ENCODE peak calls at places on chromosomes 3 and 15, in seven cellular contexts. One of them, this sample, is unnamed.

GRCh38 chr3:115877647-115877934 is 254.3 kb downstream of the GAP43 start:
- DNase-seq in SK-N-SH: no peak
- DNase-seq in GM12892: no peak
- DNase-seq in K562: no peak
- DNase-seq in H1: no peak
- DNase-seq in HepG2: no peak
- DNase-seq in GM12878: no peak
- DNase-seq in this sample: no peak

GRCh38 chr15:94164202-94164807 is 67.1 kb upstream of the MCTP2 start:
- DNase-seq in GM12878: no peak
- DNase-seq in K562: peak
- DNase-seq in SK-N-SH: peak
- DNase-seq in HepG2: peak
- DNase-seq in H1: peak
- DNase-seq in GM12892: peak
- DNase-seq in this sample: peak

GRCh38 chr3:105368575-105369500 is 2.1 kb downstream of the ALCAM start:
- DNase-seq in H1: no peak
- DNase-seq in SK-N-SH: peak
- DNase-seq in K562: no peak
- DNase-seq in HepG2: peak
- DNase-seq in GM12878: peak
- DNase-seq in GM12892: peak
- DNase-seq in this sample: no peak

GRCh38 chr15:77516786-77517185 is 96.1 kb downstream of the HMG20A start:
- DNase-seq in GM12892: no peak
- DNase-seq in GM12878: no peak
- DNase-seq in K562: no peak
- DNase-seq in H1: no peak
- DNase-seq in SK-N-SH: no peak
- DNase-seq in HepG2: no peak
- DNase-seq in this sample: no peak

GRCh38 chr3:179318876-179319275 is 4.0 kb upstream of the ZNF639 start:
- DNase-seq in SK-N-SH: no peak
- DNase-seq in K562: no peak
- DNase-seq in HepG2: no peak
- DNase-seq in GM12878: no peak
- DNase-seq in GM12892: no peak
- DNase-seq in H1: no peak
- DNase-seq in this sample: no peak

GRCh38 chr15:67183443-67184169 is 70.9 kb downstream of the AAGAB start:
- DNase-seq in GM12892: no peak
- DNase-seq in GM12878: no peak
- DNase-seq in SK-N-SH: no peak
- DNase-seq in H1: no peak
- DNase-seq in HepG2: peak
- DNase-seq in K562: no peak
- DNase-seq in this sample: no peak

GRCh38 chr3:151213881-151214280 is 10.9 kb upstream of the GPR171 start:
- DNase-seq in HepG2: no peak
- DNase-seq in GM12892: no peak
- DNase-seq in SK-N-SH: no peak
- DNase-seq in H1: no peak
- DNase-seq in GM12878: no peak
- DNase-seq in K562: no peak
- DNase-seq in this sample: no peak

GRCh38 chr3:126136428-126137220 is 43.8 kb downstream of the ALDH1L1 start:
- DNase-seq in HepG2: no peak
- DNase-seq in K562: no peak
- DNase-seq in SK-N-SH: peak
- DNase-seq in GM12892: no peak
- DNase-seq in GM12878: no peak
- DNase-seq in H1: no peak
- DNase-seq in this sample: no peak

GRCh38 chr3:71581451-71581980 is 2.0 kb downstream of the FOXP1 start:
- DNase-seq in GM12878: no peak
- DNase-seq in HepG2: no peak
- DNase-seq in GM12892: no peak
- DNase-seq in SK-N-SH: peak
- DNase-seq in H1: no peak
- DNase-seq in K562: peak
- DNase-seq in this sample: no peak

GRCh38 chr15:49490963-49491362 is 67.9 kb downstream of the FGF7 start:
- DNase-seq in H1: no peak
- DNase-seq in K562: no peak
- DNase-seq in GM12892: no peak
- DNase-seq in GM12878: no peak
- DNase-seq in SK-N-SH: no peak
- DNase-seq in HepG2: no peak
- DNase-seq in this sample: no peak

GRCh38 chr15:69304176-69304533 is 5.4 kb downstream of the PAQR5 start:
- DNase-seq in H1: no peak
- DNase-seq in SK-N-SH: no peak
- DNase-seq in GM12892: no peak
- DNase-seq in K562: no peak
- DNase-seq in HepG2: peak
- DNase-seq in GM12878: no peak
- DNase-seq in this sample: no peak

GRCh38 chr15:46918462-46919125 is 798.7 kb upstream of the SEMA6D start:
- DNase-seq in GM12878: no peak
- DNase-seq in SK-N-SH: no peak
- DNase-seq in GM12892: no peak
- DNase-seq in K562: no peak
- DNase-seq in HepG2: no peak
- DNase-seq in H1: no peak
- DNase-seq in this sample: no peak

GRCh38 chr15:46917853-46918252 is 799.5 kb upstream of the SEMA6D start:
- DNase-seq in GM12878: no peak
- DNase-seq in K562: no peak
- DNase-seq in SK-N-SH: no peak
- DNase-seq in H1: no peak
- DNase-seq in GM12892: no peak
- DNase-seq in HepG2: no peak
- DNase-seq in this sample: no peak

DNA sequence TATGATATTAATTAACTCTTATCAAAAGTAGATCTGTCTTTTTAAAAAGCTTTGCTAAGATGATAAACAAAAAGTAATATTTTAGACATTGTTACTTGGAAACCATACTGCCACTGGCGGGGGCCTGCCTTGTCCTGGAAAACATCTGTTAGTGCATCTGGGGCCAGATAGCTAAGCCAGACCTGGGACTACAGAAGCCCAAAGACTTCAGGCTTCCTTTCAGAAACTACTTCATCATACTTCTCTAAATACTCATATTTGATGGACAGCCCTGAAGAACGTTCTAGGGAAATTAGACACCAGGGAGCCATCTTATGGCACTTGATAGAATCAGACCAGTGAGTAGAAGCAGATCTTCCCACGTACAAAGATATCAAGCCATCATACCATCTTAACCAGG is 795.4 kb upstream of the SEMA6D start:
- DNase-seq in HepG2: no peak
- DNase-seq in GM12892: no peak
- DNase-seq in K562: no peak
- DNase-seq in H1: no peak
- DNase-seq in SK-N-SH: peak
- DNase-seq in GM12878: no peak
- DNase-seq in this sample: no peak
- TF ChIP-seq TAF1 in HepG2: no peak
- TF ChIP-seq TAF1 in GM12892: no peak
- TF ChIP-seq TAF1 in K562: no peak
- TF ChIP-seq TAF1 in H1: no peak
- TF ChIP-seq TAF1 in SK-N-SH: no peak
- TF ChIP-seq TAF1 in GM12878: no peak
- TF ChIP-seq TAF1 in this sample: no peak

GRCh38 chr3:12998648-12999047 is 74.6 kb downstream of the IQSEC1 start:
- DNase-seq in H1: no peak
- DNase-seq in GM12878: no peak
- DNase-seq in GM12892: no peak
- DNase-seq in SK-N-SH: no peak
- DNase-seq in HepG2: no peak
- DNase-seq in K562: no peak
- DNase-seq in this sample: no peak

GRCh38 chr3:13002398-13003124 is 70.7 kb downstream of the IQSEC1 start:
- DNase-seq in SK-N-SH: no peak
- DNase-seq in HepG2: no peak
- DNase-seq in GM12878: peak
- DNase-seq in K562: no peak
- DNase-seq in GM12892: no peak
- DNase-seq in H1: no peak
- DNase-seq in this sample: no peak

GRCh38 chr3:12997387-12997786 is 75.8 kb downstream of the IQSEC1 start:
- DNase-seq in GM12892: no peak
- DNase-seq in H1: no peak
- DNase-seq in GM12878: no peak
- DNase-seq in SK-N-SH: no peak
- DNase-seq in K562: no peak
- DNase-seq in HepG2: no peak
- DNase-seq in this sample: no peak

GRCh38 chr3:12996181-12996506 is 77.1 kb downstream of the IQSEC1 start:
- DNase-seq in K562: no peak
- DNase-seq in GM12878: no peak
- DNase-seq in SK-N-SH: no peak
- DNase-seq in GM12892: no peak
- DNase-seq in HepG2: no peak
- DNase-seq in H1: no peak
- DNase-seq in this sample: no peak

GRCh38 chr3:12999147-13000140 is 73.8 kb downstream of the IQSEC1 start:
- DNase-seq in H1: no peak
- DNase-seq in GM12892: no peak
- DNase-seq in SK-N-SH: no peak
- DNase-seq in GM12878: no peak
- DNase-seq in HepG2: peak
- DNase-seq in K562: peak
- DNase-seq in this sample: no peak
- TF ChIP-seq TAF1 in H1: no peak
- TF ChIP-seq TAF1 in GM12892: no peak
- TF ChIP-seq TAF1 in SK-N-SH: no peak
- TF ChIP-seq TAF1 in GM12878: no peak
- TF ChIP-seq TAF1 in HepG2: peak
- TF ChIP-seq TAF1 in K562: peak
- TF ChIP-seq TAF1 in this sample: no peak

GRCh38 chr3:195522254-195523023 is 20.7 kb downstream of the PPP1R2 start:
- DNase-seq in K562: peak
- DNase-seq in HepG2: no peak
- DNase-seq in GM12878: no peak
- DNase-seq in H1: no peak
- DNase-seq in GM12892: no peak
- DNase-seq in SK-N-SH: peak
- DNase-seq in this sample: no peak
- TF ChIP-seq TAF1 in K562: no peak
- TF ChIP-seq TAF1 in HepG2: no peak
- TF ChIP-seq TAF1 in GM12878: no peak
- TF ChIP-seq TAF1 in H1: no peak
- TF ChIP-seq TAF1 in GM12892: no peak
- TF ChIP-seq TAF1 in SK-N-SH: no peak
- TF ChIP-seq TAF1 in this sample: no peak

GRCh38 chr3:176399193-176399592 is 798.1 kb downstream of the TBL1XR1 start:
- DNase-seq in H1: no peak
- DNase-seq in GM12878: no peak
- DNase-seq in HepG2: no peak
- DNase-seq in SK-N-SH: no peak
- DNase-seq in GM12892: no peak
- DNase-seq in K562: no peak
- DNase-seq in this sample: no peak

DNA sequence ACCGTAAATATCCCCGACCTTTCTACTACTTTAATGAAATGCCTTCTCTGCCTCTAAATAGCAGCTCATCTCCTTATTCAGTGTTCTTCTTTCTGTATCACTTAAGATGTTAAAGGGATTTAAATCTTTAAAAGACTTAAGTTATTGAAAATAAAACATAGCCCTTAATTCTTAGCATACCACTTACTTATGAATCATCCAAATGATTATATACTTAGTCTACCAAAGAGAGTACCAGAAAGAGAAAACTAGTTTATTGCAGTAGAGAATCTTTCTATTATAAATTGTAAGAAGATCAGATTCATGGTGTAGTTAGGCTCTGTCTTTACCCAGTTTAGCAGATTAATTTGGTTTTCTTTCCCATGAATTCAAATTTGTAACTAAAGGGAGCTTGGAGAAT is 802.0 kb downstream of the TBL1XR1 start:
- DNase-seq in H1: no peak
- DNase-seq in GM12878: no peak
- DNase-seq in HepG2: no peak
- DNase-seq in GM12892: no peak
- DNase-seq in SK-N-SH: no peak
- DNase-seq in K562: no peak
- DNase-seq in this sample: no peak
- TF ChIP-seq TAF1 in H1: no peak
- TF ChIP-seq TAF1 in GM12878: no peak
- TF ChIP-seq TAF1 in HepG2: no peak
- TF ChIP-seq TAF1 in GM12892: no peak
- TF ChIP-seq TAF1 in SK-N-SH: no peak
- TF ChIP-seq TAF1 in K562: no peak
- TF ChIP-seq TAF1 in this sample: no peak

This sample was measured in GM12891.